ENCODE peak calls at places on chromosomes 3 and 15, in six cellular contexts. C is IMR-90, V is H1, Q is mesenchymal stem cell, T is neuronal stem cell, A is trophoblast cell. E is an unnamed sample.

GRCh38 chr3:170469151-170470062 is 50.7 kb downstream of the CLDN11 start:
- DNase-seq in C (peak), T (no peak), Q (peak), V (peak), A (no peak), E (no peak)

GRCh38 chr15:66883322-66883911 is 181.4 kb downstream of the SMAD6 start:
- DNase-seq in A (peak), Q (peak), T (peak), V (peak), C (peak), E (peak)

GRCh38 chr3:41900265-41900664 is 61.6 kb downstream of the ULK4 start:
- DNase-seq in C (peak), A (no peak), T (peak), Q (peak), V (no peak), E (no peak)

GRCh38 chr15:35696767-35697231 is 150.8 kb upstream of the DPH6 start:
- DNase-seq in T (no peak), A (peak), Q (peak), V (no peak), C (peak), E (no peak)

GRCh38 chr15:99442268-99442897 is 123.4 kb upstream of the MEF2A start:
- DNase-seq in A (peak), Q (peak), C (peak), V (no peak), T (no peak), E (no peak)

GRCh38 chr3:41274944-41275668 is 75.8 kb downstream of the CTNNB1 start:
- DNase-seq in Q (peak), A (peak), T (no peak), V (no peak), C (peak), E (no peak)

GRCh38 chr3:127419641-127420354 is 132.0 kb upstream of the PRR20G start:
- DNase-seq in C (no peak), T (no peak), Q (no peak), A (no peak), V (peak), E (no peak)

GRCh38 chr15:87706001-87706400 is 550.5 kb downstream of the NTRK3 start:
- DNase-seq in V (no peak), T (no peak), C (no peak), A (no peak), Q (no peak), E (no peak)

GRCh38 chr3:94293793-94294195 is 230.9 kb downstream of the NSUN3 start:
- DNase-seq in V (no peak), A (no peak), T (no peak), Q (no peak), C (no peak), E (no peak)

GRCh38 chr3:149655826-149656599 is 1.8 kb downstream of the WWTR1 start:
- DNase-seq in Q (peak), A (no peak), C (no peak), V (no peak), T (no peak), E (no peak)

GRCh38 chr3:44926921-44927320 is 49.1 kb downstream of the ZDHHC3 start:
- DNase-seq in C (no peak), Q (no peak), V (no peak), T (no peak), A (no peak), E (no peak)

GRCh38 chr3:142348460-142348859 is 99.4 kb downstream of the XRN1 start:
- DNase-seq in C (no peak), A (no peak), V (no peak), Q (no peak), T (no peak), E (no peak)

GRCh38 chr3:167776144-167776685 is 40.7 kb downstream of the SERPINI1 start:
- DNase-seq in V (no peak), Q (no peak), C (no peak), A (no peak), T (no peak), E (no peak)

GRCh38 chr3:25849101-25849500 is 59.2 kb downstream of the OXSM start:
- DNase-seq in A (no peak), Q (no peak), T (no peak), C (no peak), V (no peak), E (no peak)

GRCh38 chr3:111846717-111847116 is 12.3 kb upstream of the PHLDB2 start:
- DNase-seq in A (peak), Q (peak), C (peak), T (no peak), V (no peak), E (no peak)

GRCh38 chr3:111848778-111849177 is 10.3 kb upstream of the PHLDB2 start:
- DNase-seq in C (no peak), Q (no peak), V (no peak), T (no peak), A (no peak), E (no peak)

GRCh38 chr3:111845996-111846395 is 13.1 kb upstream of the PHLDB2 start:
- DNase-seq in C (peak), A (no peak), Q (peak), T (no peak), V (no peak), E (no peak)

GRCh38 chr3:111850481-111850880 is 8.6 kb upstream of the PHLDB2 start:
- DNase-seq in C (peak), V (no peak), A (no peak), Q (no peak), T (no peak), E (no peak)

GRCh38 chr3:111848246-111848645 is 10.8 kb upstream of the PHLDB2 start:
- DNase-seq in V (no peak), A (no peak), T (no peak), Q (no peak), C (no peak), E (no peak)
- H2AK5ac ChIP-seq in V (no peak), A (no peak), T (no peak), Q (no peak), C (no peak), E (no peak)

GRCh38 chr3:156654834-156655233 is 19.6 kb upstream of the TIPARP start:
- DNase-seq in T (no peak), Q (peak), C (no peak), V (no peak), A (no peak), E (no peak)
- H4K91ac ChIP-seq in T (no peak), Q (no peak), C (no peak), V (no peak), A (no peak), E (no peak)

GRCh38 chr3:14245822-14246221 is 67.2 kb downstream of the LSM3 start:
- DNase-seq in V (no peak), T (no peak), A (no peak), C (no peak), Q (no peak), E (no peak)

GRCh38 chr3:14245240-14245639 is 66.6 kb downstream of the LSM3 start:
- DNase-seq in A (no peak), T (no peak), C (no peak), Q (no peak), V (no peak), E (no peak)

GRCh38 chr3:14244521-14244920 is 65.9 kb downstream of the LSM3 start:
- DNase-seq in A (no peak), Q (no peak), V (no peak), C (no peak), T (no peak), E (no peak)

GRCh38 chr3:14242490-14243311 is 64.1 kb downstream of the LSM3 start:
- DNase-seq in A (no peak), T (peak), C (no peak), V (no peak), Q (no peak), E (no peak)

DNA sequence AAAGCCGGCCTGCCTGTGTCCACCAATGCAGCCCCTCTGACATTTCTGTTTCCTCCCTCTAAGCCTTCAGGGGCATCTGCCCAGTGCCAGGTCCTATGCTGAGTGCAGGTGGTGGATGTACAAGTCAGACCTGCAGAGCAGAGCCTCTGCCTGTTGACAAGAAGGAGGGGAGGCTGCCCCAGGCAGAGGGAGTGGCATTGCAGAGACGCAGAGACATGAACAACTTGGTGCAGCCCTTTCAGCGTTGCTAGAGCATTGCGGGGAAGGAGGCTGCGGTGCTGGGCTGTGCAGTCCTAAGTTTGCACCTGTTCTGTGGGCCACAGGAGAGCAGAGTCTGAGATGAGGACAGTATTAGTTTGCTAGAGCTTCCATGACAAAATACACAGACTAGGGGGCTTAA is 65.2 kb downstream of the LSM3 start:
- DNase-seq in T (no peak), C (no peak), A (no peak), Q (no peak), V (no peak), E (no peak)
- H2AK5ac ChIP-seq in T (peak), C (peak), A (no peak), Q (no peak), V (no peak), E (no peak)

GRCh38 chr15:72231066-72231846 is at the start of gene PKM:
- DNase-seq in Q (peak), T (peak), A (peak), V (peak), C (peak), E (peak)
- H4K91ac ChIP-seq in Q (peak), T (peak), A (peak), V (peak), C (peak), E (no peak)

GRCh38 chr3:49171775-49172500 is 540 bp downstream of the KLHDC8B start:
- DNase-seq in T (no peak), C (no peak), V (no peak), Q (peak), A (no peak), E (no peak)
- H2AK5ac ChIP-seq in T (peak), C (peak), V (no peak), Q (no peak), A (peak), E (no peak)